ENCODE peak calls at places on chromosomes 3 and 15, in eight cellular contexts. O is breast epithelium, U is body of pancreas, N is astrocyte, I is HCT116, B is psoas muscle, M is neuronal stem cell, R is GM23338. K is an unnamed sample. For H3K27me3, the result is how much of the 10 kb centered on the place peaks cover.

GRCh38 chr15:74830868-74831267 is 4.4 kb downstream of the CPLX3 start:
- DNase-seq in R (no peak), I (no peak), B (no peak), U (no peak), M (no peak), O (no peak), N (no peak), K (peak)

GRCh38 chr3:74633021-74633420 is 18.6 kb upstream of the CNTN3 start:
- DNase-seq in O (no peak), R (no peak), U (no peak), M (no peak), B (no peak), I (no peak), N (no peak), K (no peak)

GRCh38 chr15:72491768-72492167 is 17.6 kb downstream of the ARIH1 start:
- DNase-seq in U (no peak), O (no peak), N (peak), I (no peak), M (no peak), R (no peak), B (no peak), K (no peak)

GRCh38 chr3:46558184-46559029 is 7.7 kb downstream of the LRRC2 start:
- DNase-seq in R (peak), N (peak), O (peak), U (peak), B (peak), M (no peak), I (peak), K (peak)

GRCh38 chr3:42185044-42185443 is 80.9 kb downstream of the CCK start:
- DNase-seq in I (no peak), R (no peak), N (peak), B (no peak), U (no peak), M (no peak), O (no peak), K (no peak)

GRCh38 chr3:94647131-94647530 is 584.3 kb downstream of the NSUN3 start:
- DNase-seq in N (peak), U (no peak), O (no peak), B (no peak), R (no peak), I (no peak), M (no peak), K (no peak)

GRCh38 chr3:53493997-53494791 is at the start of gene CACNA1D:
- DNase-seq in I (peak), N (no peak), M (no peak), O (peak), U (peak), R (peak), B (peak), K (no peak)

GRCh38 chr3:126682046-126682445 is 22.0 kb upstream of the CHCHD6 start:
- DNase-seq in U (no peak), I (no peak), B (no peak), M (no peak), N (no peak), O (no peak), R (no peak), K (no peak)

GRCh38 chr3:96813820-96814580 is 394 bp upstream of the EPHA6 start:
- DNase-seq in M (peak), O (peak), N (peak), I (no peak), R (peak), U (peak), B (peak), K (peak)

GRCh38 chr15:74396445-74397238 is 29.2 kb upstream of the CYP11A1 start:
- DNase-seq in N (peak), M (no peak), B (no peak), R (no peak), I (peak), U (no peak), O (no peak), K (no peak)

GRCh38 chr3:138118863-138119766 is 3.7 kb upstream of the DZIP1L start:
- DNase-seq in N (peak), B (peak), U (peak), O (peak), R (peak), I (peak), M (peak), K (peak)

GRCh38 chr3:38019658-38020341 is 9.6 kb downstream of the PLCD1 start:
- DNase-seq in I (no peak), O (peak), M (no peak), N (no peak), R (no peak), B (no peak), U (peak), K (peak)

GRCh38 chr15:84819791-84820190 is 2.6 kb downstream of the ALPK3 start:
- DNase-seq in M (no peak), U (no peak), R (no peak), B (no peak), I (no peak), O (no peak), N (no peak), K (no peak)
- H3K4me3 ChIP-seq in M (no peak), U (no peak), R (no peak), B (peak), I (no peak), O (no peak), N (no peak), K (peak)

GRCh38 chr3:58045084-58045483 is 36.9 kb downstream of the FLNB start:
- DNase-seq in U (no peak), N (no peak), R (no peak), O (no peak), I (no peak), M (no peak), B (no peak), K (no peak)

GRCh38 chr3:58042947-58043707 is 34.9 kb downstream of the FLNB start:
- DNase-seq in N (no peak), O (no peak), U (no peak), R (no peak), B (no peak), M (no peak), I (no peak), K (no peak)

GRCh38 chr3:58041826-58042324 is 33.7 kb downstream of the FLNB start:
- DNase-seq in N (peak), R (peak), O (no peak), U (no peak), B (no peak), I (no peak), M (no peak), K (no peak)

GRCh38 chr3:58044656-58045055 is 36.4 kb downstream of the FLNB start:
- DNase-seq in O (no peak), M (no peak), I (no peak), R (no peak), U (no peak), N (peak), B (no peak), K (no peak)

DNA sequence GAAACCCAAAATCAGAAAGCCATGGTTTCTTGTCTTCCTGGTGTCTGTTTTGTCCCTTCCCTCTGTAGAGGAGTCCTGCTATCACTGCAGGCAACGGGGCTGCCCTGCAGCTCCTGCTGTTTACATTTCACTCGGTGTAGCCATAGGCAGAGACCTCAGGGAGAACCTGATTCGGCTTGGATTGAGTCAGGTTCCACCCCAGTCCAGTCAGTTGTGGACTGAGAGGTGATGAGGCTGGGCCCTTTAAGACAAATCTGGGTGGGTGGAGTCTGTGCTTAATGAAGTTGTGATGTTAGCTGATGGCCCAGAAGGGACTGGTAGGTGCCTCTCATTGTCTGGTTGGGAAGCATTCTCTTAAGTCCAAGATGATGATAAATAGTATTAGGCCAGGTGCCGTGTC is 35.7 kb downstream of the FLNB start:
- DNase-seq in N (no peak), U (no peak), B (no peak), R (no peak), M (no peak), O (no peak), I (no peak), K (no peak)
- H3K27me3 ChIP-seq in N (under half), U (under half), B (under half), R (under half), M (under half), O (under half), I (under half), K (under half)

GRCh38 chr15:100689500-100689899 is 87.1 kb downstream of the ASB7 start:
- DNase-seq in U (no peak), B (no peak), N (no peak), I (no peak), O (no peak), R (no peak), M (no peak), K (no peak)

GRCh38 chr15:100686725-100687488 is 84.5 kb downstream of the ASB7 start:
- DNase-seq in N (peak), O (no peak), I (no peak), R (no peak), M (no peak), U (no peak), B (no peak), K (no peak)

GRCh38 chr15:100686021-100686724 is 83.8 kb downstream of the ASB7 start:
- DNase-seq in R (no peak), O (no peak), B (peak), U (peak), N (no peak), I (no peak), M (no peak), K (peak)

GRCh38 chr15:100688549-100689120 is 86.2 kb downstream of the ASB7 start:
- DNase-seq in B (no peak), U (no peak), O (no peak), R (no peak), I (no peak), M (no peak), N (no peak), K (no peak)

DNA sequence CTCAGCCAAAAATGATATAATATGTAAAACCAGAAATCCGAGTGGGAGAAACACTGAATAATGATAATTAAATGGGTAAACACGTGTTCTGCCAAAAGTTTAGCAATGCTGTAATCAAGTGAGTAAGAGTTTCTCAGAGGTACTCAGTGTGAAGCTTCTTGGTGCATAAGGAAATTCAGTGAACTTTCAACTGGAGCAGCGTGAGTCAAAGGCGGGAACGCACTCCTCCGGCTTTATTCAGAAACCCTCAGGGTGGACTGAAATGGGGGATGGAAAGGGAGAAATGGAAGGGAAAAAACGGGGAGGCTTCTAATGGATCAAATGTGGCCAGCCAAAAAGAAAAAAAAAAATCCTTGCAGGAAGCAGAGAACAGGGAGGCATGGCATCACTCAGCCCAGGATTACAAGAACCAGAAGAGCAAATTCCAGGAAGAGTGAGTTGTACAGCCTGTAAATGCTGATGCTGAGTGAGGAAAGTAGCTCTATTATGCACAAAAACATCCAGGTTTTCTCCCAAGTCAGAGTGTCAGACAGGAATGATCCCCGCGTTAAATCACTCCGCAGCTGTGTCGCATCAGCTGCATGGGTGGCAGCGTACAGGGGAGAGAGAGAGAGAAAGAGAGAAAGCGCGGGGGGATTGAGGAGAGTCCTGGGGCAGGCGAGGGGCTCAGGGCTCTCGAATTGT is 85.3 kb downstream of the ASB7 start:
- DNase-seq in U (no peak), M (no peak), B (no peak), N (peak), R (no peak), O (no peak), I (no peak), K (no peak)
- H3K4me3 ChIP-seq in U (no peak), M (no peak), B (no peak), N (peak), R (no peak), O (no peak), I (no peak), K (no peak)

GRCh38 chr3:20083253-20083652 is 43.0 kb downstream of the KAT2B start:
- DNase-seq in O (no peak), R (no peak), N (no peak), I (no peak), U (no peak), M (no peak), B (no peak), K (no peak)

GRCh38 chr3:20078194-20078709 is 38.0 kb downstream of the KAT2B start:
- DNase-seq in M (no peak), R (no peak), B (no peak), I (no peak), O (no peak), N (no peak), U (no peak), K (no peak)

GRCh38 chr3:20080956-20081554 is 40.8 kb downstream of the KAT2B start:
- DNase-seq in O (peak), N (peak), B (peak), I (no peak), M (no peak), U (peak), R (no peak), K (peak)

GRCh38 chr3:20079621-20080020 is 39.4 kb downstream of the KAT2B start:
- DNase-seq in M (no peak), I (no peak), B (no peak), N (no peak), O (no peak), R (no peak), U (no peak), K (no peak)

DNA sequence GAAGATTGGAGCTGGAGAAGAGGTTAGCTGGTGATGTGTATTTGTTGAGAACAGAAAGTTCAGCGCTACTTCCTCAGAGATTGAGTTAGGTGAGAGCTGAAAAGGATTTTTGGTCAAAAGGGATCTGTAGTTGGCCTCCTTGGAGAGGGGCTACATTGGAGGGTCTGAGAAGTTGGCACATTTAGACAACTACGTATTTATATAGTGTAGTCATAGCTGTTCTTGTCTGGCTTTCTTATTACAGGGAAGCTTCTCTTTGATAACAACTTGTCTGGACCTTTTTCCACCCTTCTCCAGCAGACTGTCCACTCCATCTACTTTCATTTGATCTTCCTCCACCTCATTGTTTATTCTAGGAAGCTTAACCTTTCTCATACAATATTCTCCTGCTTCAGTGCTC is 43.7 kb downstream of the KAT2B start:
- DNase-seq in M (no peak), N (no peak), O (no peak), R (no peak), I (no peak), B (no peak), U (no peak), K (no peak)
- H3K27me3 ChIP-seq in M (under half), N (under half), O (under half), R (under half), I (under half), B (under half), U (under half), K (under half)

GRCh38 chr3:72080800-72081199 is 295.9 kb upstream of the PROK2 start:
- DNase-seq in R (no peak), O (no peak), U (no peak), M (no peak), B (no peak), N (no peak), I (no peak), K (no peak)

GRCh38 chr3:72081456-72081855 is 296.5 kb upstream of the PROK2 start:
- DNase-seq in N (no peak), U (no peak), M (no peak), B (no peak), R (no peak), O (no peak), I (no peak), K (no peak)

GRCh38 chr3:72082776-72083477 is 298.0 kb upstream of the PROK2 start:
- DNase-seq in U (no peak), O (no peak), M (no peak), N (no peak), R (no peak), B (no peak), I (no peak), K (no peak)

GRCh38 chr3:72080101-72080500 is 295.2 kb upstream of the PROK2 start:
- DNase-seq in R (no peak), O (no peak), N (no peak), I (no peak), B (no peak), U (no peak), M (no peak), K (no peak)

GRCh38 chr3:72082121-72082715 is 297.3 kb upstream of the PROK2 start:
- DNase-seq in R (no peak), N (peak), M (no peak), I (no peak), U (no peak), O (no peak), B (no peak), K (no peak)
- H3K4me3 ChIP-seq in R (no peak), N (no peak), M (no peak), I (no peak), U (no peak), O (no peak), B (no peak), K (no peak)

GRCh38 chr3:184259396-184259877 is 1.9 kb downstream of the CAMK2N2 start:
- DNase-seq in O (no peak), I (no peak), R (no peak), M (no peak), U (no peak), B (no peak), N (no peak), K (no peak)
- H3K27me3 ChIP-seq in O (under half), I (under half), R (half or more), M (under half), U (under half), B (under half), N (under half), K (half or more)

GRCh38 chr15:68559342-68560310 is 19.2 kb upstream of the CORO2B start:
- DNase-seq in N (peak), R (peak), U (peak), B (peak), O (peak), M (peak), I (peak), K (peak)
- H3K4me3 ChIP-seq in N (peak), R (peak), U (no peak), B (peak), O (peak), M (peak), I (peak), K (peak)

GRCh38 chr15:52803543-52804306 is 13.6 kb upstream of the ONECUT1 start:
- DNase-seq in O (no peak), M (peak), N (no peak), I (no peak), U (peak), B (no peak), R (peak), K (no peak)
- H3K27me3 ChIP-seq in O (under half), M (half or more), N (half or more), I (under half), U (under half), B (under half), R (half or more), K (half or more)